ENCODE peak calls at places on chromosomes 2 and 18, in ten cellular contexts. One of them, this sample, is unnamed.

GRCh38 chr2:55048514-55048924 is 1.7 kb downstream of the RTN4 start:
- DNase-seq in fibroblast of the aortic adventitia: peak; percentile 66
- DNase-seq in SK-N-SH: peak; percentile 21
- DNase-seq in fibroblast of pulmonary artery: peak; percentile 53
- DNase-seq in Calu3: peak; percentile 16
- DNase-seq in fibroblast of mammary gland: peak; percentile 48
- DNase-seq in GM12865: peak; percentile 39
- DNase-seq in mesothelial cell of epicardium: no peak
- DNase-seq in CD4-positive, alpha-beta T cell: no peak
- DNase-seq in neural progenitor cell: no peak
- DNase-seq in this sample: no peak

GRCh38 chr2:30224147-30224546 is 7.2 kb upstream of the LBH start:
- DNase-seq in neural progenitor cell: no peak
- DNase-seq in mesothelial cell of epicardium: no peak
- DNase-seq in fibroblast of pulmonary artery: no peak
- DNase-seq in Calu3: no peak
- DNase-seq in CD4-positive, alpha-beta T cell: no peak
- DNase-seq in SK-N-SH: no peak
- DNase-seq in fibroblast of mammary gland: no peak
- DNase-seq in fibroblast of the aortic adventitia: no peak
- DNase-seq in GM12865: peak; percentile 34
- DNase-seq in this sample: no peak

GRCh38 chr2:203908344-203909185 is 28.0 kb upstream of the ICOS start:
- DNase-seq in SK-N-SH: no peak
- DNase-seq in fibroblast of mammary gland: no peak
- DNase-seq in fibroblast of pulmonary artery: no peak
- DNase-seq in CD4-positive, alpha-beta T cell: no peak
- DNase-seq in Calu3: no peak
- DNase-seq in mesothelial cell of epicardium: no peak
- DNase-seq in neural progenitor cell: no peak
- DNase-seq in fibroblast of the aortic adventitia: no peak
- DNase-seq in GM12865: no peak
- DNase-seq in this sample: no peak

GRCh38 chr2:143145056-143145455 is 15.8 kb downstream of the ARHGAP15 start:
- DNase-seq in fibroblast of mammary gland: no peak
- DNase-seq in CD4-positive, alpha-beta T cell: no peak
- DNase-seq in SK-N-SH: no peak
- DNase-seq in fibroblast of pulmonary artery: no peak
- DNase-seq in mesothelial cell of epicardium: no peak
- DNase-seq in Calu3: no peak
- DNase-seq in GM12865: no peak
- DNase-seq in neural progenitor cell: no peak
- DNase-seq in fibroblast of the aortic adventitia: no peak
- DNase-seq in this sample: no peak

GRCh38 chr18:52422985-52423601 is 83.1 kb downstream of the DCC start:
- DNase-seq in fibroblast of pulmonary artery: no peak
- DNase-seq in mesothelial cell of epicardium: no peak
- DNase-seq in fibroblast of the aortic adventitia: no peak
- DNase-seq in CD4-positive, alpha-beta T cell: no peak
- DNase-seq in SK-N-SH: no peak
- DNase-seq in fibroblast of mammary gland: no peak
- DNase-seq in GM12865: peak; percentile 13
- DNase-seq in Calu3: no peak
- DNase-seq in neural progenitor cell: peak; percentile 12
- DNase-seq in this sample: no peak

GRCh38 chr2:102806250-102806837 is 44.5 kb downstream of the TMEM182 start:
- DNase-seq in fibroblast of mammary gland: peak; percentile 75
- DNase-seq in CD4-positive, alpha-beta T cell: peak; percentile 2
- DNase-seq in mesothelial cell of epicardium: peak; percentile 77
- DNase-seq in SK-N-SH: peak; percentile 75
- DNase-seq in fibroblast of the aortic adventitia: peak; percentile 67
- DNase-seq in GM12865: peak; percentile 57
- DNase-seq in Calu3: peak; percentile 68
- DNase-seq in neural progenitor cell: peak; percentile 73
- DNase-seq in fibroblast of pulmonary artery: peak; percentile 79
- DNase-seq in this sample: peak; percentile 73

GRCh38 chr2:112690853-112691390 is 29.9 kb upstream of the NT5DC4 start:
- DNase-seq in mesothelial cell of epicardium: no peak
- DNase-seq in GM12865: peak; percentile 75
- DNase-seq in CD4-positive, alpha-beta T cell: peak; percentile 59
- DNase-seq in fibroblast of mammary gland: peak; percentile 85
- DNase-seq in SK-N-SH: peak; percentile 73
- DNase-seq in fibroblast of pulmonary artery: peak; percentile 67
- DNase-seq in Calu3: peak; percentile 63
- DNase-seq in neural progenitor cell: peak; percentile 46
- DNase-seq in fibroblast of the aortic adventitia: peak; percentile 38
- DNase-seq in this sample: peak; percentile 66

GRCh38 chr2:65292095-65292378 is 64.4 kb downstream of the ACTR2 start:
- DNase-seq in fibroblast of pulmonary artery: no peak
- DNase-seq in mesothelial cell of epicardium: no peak
- DNase-seq in GM12865: no peak
- DNase-seq in Calu3: no peak
- DNase-seq in neural progenitor cell: no peak
- DNase-seq in SK-N-SH: no peak
- DNase-seq in fibroblast of mammary gland: no peak
- DNase-seq in CD4-positive, alpha-beta T cell: no peak
- DNase-seq in fibroblast of the aortic adventitia: peak; percentile 32
- DNase-seq in this sample: no peak

GRCh38 chr2:102094917-102095316 is 47.6 kb upstream of the IL1R1 start:
- DNase-seq in fibroblast of pulmonary artery: peak; percentile 88
- DNase-seq in GM12865: no peak
- DNase-seq in mesothelial cell of epicardium: no peak
- DNase-seq in fibroblast of mammary gland: peak; percentile 98
- DNase-seq in SK-N-SH: no peak
- DNase-seq in fibroblast of the aortic adventitia: peak; percentile 86
- DNase-seq in CD4-positive, alpha-beta T cell: no peak
- DNase-seq in Calu3: peak; percentile 22
- DNase-seq in neural progenitor cell: no peak
- DNase-seq in this sample: no peak

GRCh38 chr2:186382932-186383331 is 103.1 kb upstream of the ZC3H15 start:
- DNase-seq in fibroblast of mammary gland: no peak
- DNase-seq in Calu3: no peak
- DNase-seq in neural progenitor cell: no peak
- DNase-seq in GM12865: no peak
- DNase-seq in fibroblast of the aortic adventitia: no peak
- DNase-seq in SK-N-SH: no peak
- DNase-seq in CD4-positive, alpha-beta T cell: no peak
- DNase-seq in fibroblast of pulmonary artery: no peak
- DNase-seq in mesothelial cell of epicardium: no peak
- DNase-seq in this sample: no peak

GRCh38 chr2:181104512-181105121 is 124.2 kb downstream of the UBE2E3 start:
- DNase-seq in fibroblast of mammary gland: peak; percentile 79
- DNase-seq in Calu3: peak; percentile 39
- DNase-seq in fibroblast of pulmonary artery: peak; percentile 87
- DNase-seq in CD4-positive, alpha-beta T cell: no peak
- DNase-seq in SK-N-SH: peak; percentile 20
- DNase-seq in fibroblast of the aortic adventitia: peak; percentile 82
- DNase-seq in GM12865: peak; percentile 62
- DNase-seq in mesothelial cell of epicardium: no peak
- DNase-seq in neural progenitor cell: peak; percentile 66
- DNase-seq in this sample: no peak

GRCh38 chr2:64860321-64860751 is 128.9 kb upstream of the SLC1A4 start:
- DNase-seq in GM12865: peak; percentile 65
- DNase-seq in CD4-positive, alpha-beta T cell: no peak
- DNase-seq in neural progenitor cell: no peak
- DNase-seq in fibroblast of the aortic adventitia: no peak
- DNase-seq in mesothelial cell of epicardium: no peak
- DNase-seq in SK-N-SH: no peak
- DNase-seq in Calu3: no peak
- DNase-seq in fibroblast of mammary gland: no peak
- DNase-seq in fibroblast of pulmonary artery: no peak
- DNase-seq in this sample: peak; percentile 61

DNA sequence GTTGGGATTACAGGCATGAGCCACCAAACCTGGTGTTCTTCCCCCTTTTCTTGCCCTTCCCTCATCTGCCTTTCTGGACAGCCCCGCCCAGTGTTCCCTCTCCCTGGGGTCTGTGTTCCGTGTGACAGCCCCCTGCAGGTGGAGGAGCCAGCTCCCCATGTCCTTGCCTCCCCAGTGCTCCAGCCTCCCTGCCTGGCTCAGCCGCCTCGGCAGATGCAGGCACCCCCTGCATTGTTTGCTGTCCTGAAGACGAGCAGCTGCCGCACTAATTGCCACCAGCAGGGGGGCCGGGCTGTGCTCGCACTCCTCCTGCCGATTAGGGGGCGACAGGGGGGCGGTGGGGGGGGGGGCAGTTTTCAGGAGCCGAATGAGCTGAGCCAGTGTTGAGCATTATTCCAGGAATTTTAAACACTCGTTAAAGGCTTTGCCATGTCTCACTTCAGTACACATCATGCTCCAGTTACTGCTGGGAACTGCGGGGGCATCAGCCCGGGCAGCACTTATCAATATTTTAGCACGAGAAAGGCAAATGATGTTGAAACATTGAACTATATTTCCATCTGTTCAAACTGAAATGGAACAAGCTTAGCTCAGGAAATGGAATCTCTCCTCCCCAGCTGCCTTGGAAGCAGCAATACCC is 23.3 kb downstream of the SIX3 start:
- DNase-seq in fibroblast of the aortic adventitia: no peak
- DNase-seq in neural progenitor cell: peak; percentile 90
- DNase-seq in fibroblast of pulmonary artery: no peak
- DNase-seq in fibroblast of mammary gland: peak; percentile 65
- DNase-seq in GM12865: no peak
- DNase-seq in mesothelial cell of epicardium: no peak
- DNase-seq in SK-N-SH: peak; percentile 76
- DNase-seq in CD4-positive, alpha-beta T cell: no peak
- DNase-seq in Calu3: peak; percentile 34
- DNase-seq in this sample: no peak
- TF ChIP-seq CTCF in fibroblast of the aortic adventitia: peak; percentile 12
- TF ChIP-seq CTCF in neural progenitor cell: peak; percentile 53
- TF ChIP-seq CTCF in fibroblast of pulmonary artery: no peak
- TF ChIP-seq CTCF in fibroblast of mammary gland: peak; percentile 14
- TF ChIP-seq CTCF in GM12865: peak; percentile 41
- TF ChIP-seq CTCF in mesothelial cell of epicardium: no peak
- TF ChIP-seq CTCF in SK-N-SH: no peak
- TF ChIP-seq CTCF in CD4-positive, alpha-beta T cell: no peak
- TF ChIP-seq CTCF in Calu3: peak; percentile 53
- TF ChIP-seq CTCF in this sample: peak; percentile 12

DNA sequence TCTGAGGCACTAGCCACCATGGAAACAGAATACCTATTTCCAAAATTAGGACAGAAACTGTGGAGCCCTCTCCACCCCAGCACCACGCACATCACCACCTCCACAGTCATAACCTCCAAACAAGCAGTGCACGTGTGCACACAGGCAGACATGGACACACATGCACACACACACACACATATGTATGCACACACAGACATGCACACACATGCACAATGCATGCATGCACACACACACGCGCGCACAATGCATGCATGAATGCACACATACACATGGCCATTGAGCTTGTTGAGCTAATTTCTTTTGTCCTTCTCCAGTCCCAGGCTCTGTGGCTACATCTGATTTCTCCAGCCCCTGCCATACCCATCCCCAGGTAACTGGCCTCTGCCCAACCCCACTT is 161.6 kb upstream of the EPB41L3 start:
- DNase-seq in CD4-positive, alpha-beta T cell: no peak
- DNase-seq in mesothelial cell of epicardium: no peak
- DNase-seq in fibroblast of the aortic adventitia: no peak
- DNase-seq in fibroblast of pulmonary artery: no peak
- DNase-seq in neural progenitor cell: no peak
- DNase-seq in Calu3: no peak
- DNase-seq in GM12865: no peak
- DNase-seq in fibroblast of mammary gland: no peak
- DNase-seq in SK-N-SH: no peak
- DNase-seq in this sample: no peak
- TF ChIP-seq CTCF in CD4-positive, alpha-beta T cell: no peak
- TF ChIP-seq CTCF in mesothelial cell of epicardium: no peak
- TF ChIP-seq CTCF in fibroblast of the aortic adventitia: no peak
- TF ChIP-seq CTCF in fibroblast of pulmonary artery: no peak
- TF ChIP-seq CTCF in neural progenitor cell: no peak
- TF ChIP-seq CTCF in Calu3: no peak
- TF ChIP-seq CTCF in GM12865: no peak
- TF ChIP-seq CTCF in fibroblast of mammary gland: no peak
- TF ChIP-seq CTCF in SK-N-SH: no peak
- TF ChIP-seq CTCF in this sample: no peak

DNA sequence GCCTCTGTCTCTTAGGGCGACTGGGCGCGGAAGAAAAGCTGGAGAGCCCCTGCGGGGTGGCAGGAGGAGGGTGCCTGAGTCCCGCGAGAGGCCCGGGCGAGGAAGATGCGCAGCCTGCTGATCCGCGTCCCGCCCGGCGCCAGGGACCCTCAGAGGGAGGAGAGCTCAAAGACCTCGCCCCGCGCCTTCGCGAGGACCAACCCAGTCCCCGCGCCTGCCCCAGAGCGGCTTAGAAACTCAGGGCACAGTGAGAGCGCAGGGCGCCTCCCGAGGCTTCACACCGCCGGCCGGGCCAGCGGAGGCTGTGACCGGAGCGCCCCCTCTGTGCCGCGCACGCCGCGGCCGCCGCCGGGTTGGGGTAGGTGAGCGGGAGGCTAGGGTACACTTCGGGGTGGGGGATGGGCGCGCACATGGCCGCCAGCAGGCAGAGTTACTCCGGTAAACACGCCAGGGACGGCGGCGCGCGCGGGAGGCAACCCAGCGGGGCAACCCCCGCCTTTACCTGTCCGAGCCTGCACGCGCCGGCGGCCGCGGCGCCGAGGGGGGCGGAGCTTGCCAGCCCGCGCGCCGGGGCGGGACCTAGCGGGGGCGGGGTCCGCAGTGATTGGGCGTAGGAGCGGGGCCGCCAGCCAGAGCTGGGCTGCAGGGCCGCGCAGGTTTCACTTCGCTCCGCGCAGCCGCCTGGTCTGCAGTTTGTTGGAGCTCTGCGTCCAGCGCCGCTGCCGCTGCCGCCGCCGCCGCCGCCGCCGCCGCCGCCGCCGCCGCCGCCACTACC is at the start of gene BCL2L11:
- DNase-seq in fibroblast of mammary gland: peak; percentile 80
- DNase-seq in CD4-positive, alpha-beta T cell: peak; percentile 85
- DNase-seq in neural progenitor cell: peak; percentile 97
- DNase-seq in fibroblast of pulmonary artery: peak; percentile 94
- DNase-seq in GM12865: peak; percentile 97
- DNase-seq in Calu3: peak; percentile 97
- DNase-seq in fibroblast of the aortic adventitia: peak; percentile 87
- DNase-seq in SK-N-SH: peak; percentile 97
- DNase-seq in mesothelial cell of epicardium: peak; percentile 97
- DNase-seq in this sample: peak; percentile 90
- TF ChIP-seq CTCF in fibroblast of mammary gland: no peak
- TF ChIP-seq CTCF in CD4-positive, alpha-beta T cell: no peak
- TF ChIP-seq CTCF in neural progenitor cell: peak; percentile 58
- TF ChIP-seq CTCF in fibroblast of pulmonary artery: no peak
- TF ChIP-seq CTCF in GM12865: peak; percentile 4
- TF ChIP-seq CTCF in Calu3: peak; percentile 35
- TF ChIP-seq CTCF in fibroblast of the aortic adventitia: no peak
- TF ChIP-seq CTCF in SK-N-SH: peak; percentile 52
- TF ChIP-seq CTCF in mesothelial cell of epicardium: no peak
- TF ChIP-seq CTCF in this sample: peak; percentile 37

DNA sequence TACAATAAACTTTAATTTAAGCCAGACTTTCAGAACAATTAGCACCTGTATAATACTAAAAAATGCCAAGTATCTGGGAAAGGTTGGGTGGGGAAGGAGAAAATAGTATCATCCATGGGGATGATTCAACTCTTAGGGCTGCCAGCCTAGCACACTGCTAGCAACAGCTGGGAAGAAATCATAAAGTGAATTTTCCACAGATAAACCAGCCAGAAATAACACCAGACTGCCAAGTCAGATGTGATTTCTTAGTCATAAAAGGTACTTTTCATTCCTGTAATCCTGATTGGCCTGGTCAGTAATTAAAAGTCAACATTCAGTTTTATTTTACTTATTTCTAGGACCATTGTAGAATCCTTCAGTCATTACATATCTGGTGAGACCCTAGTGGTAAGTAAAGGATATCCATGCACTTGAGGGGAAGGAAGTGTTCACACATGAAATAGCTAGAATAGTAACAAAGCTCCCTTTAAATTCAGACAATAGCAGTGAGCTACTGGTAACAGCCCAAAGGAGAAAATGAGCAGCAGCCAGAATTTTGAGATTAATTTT is 59.4 kb downstream of the LIMS1 start:
- DNase-seq in SK-N-SH: no peak
- DNase-seq in fibroblast of pulmonary artery: peak; percentile 83
- DNase-seq in Calu3: no peak
- DNase-seq in GM12865: no peak
- DNase-seq in fibroblast of mammary gland: peak; percentile 94
- DNase-seq in fibroblast of the aortic adventitia: peak; percentile 94
- DNase-seq in CD4-positive, alpha-beta T cell: no peak
- DNase-seq in neural progenitor cell: no peak
- DNase-seq in mesothelial cell of epicardium: no peak
- DNase-seq in this sample: no peak
- TF ChIP-seq CTCF in SK-N-SH: peak; percentile 42
- TF ChIP-seq CTCF in fibroblast of pulmonary artery: peak; percentile 17
- TF ChIP-seq CTCF in Calu3: no peak
- TF ChIP-seq CTCF in GM12865: no peak
- TF ChIP-seq CTCF in fibroblast of mammary gland: no peak
- TF ChIP-seq CTCF in fibroblast of the aortic adventitia: peak; percentile 14
- TF ChIP-seq CTCF in CD4-positive, alpha-beta T cell: no peak
- TF ChIP-seq CTCF in neural progenitor cell: no peak
- TF ChIP-seq CTCF in mesothelial cell of epicardium: no peak
- TF ChIP-seq CTCF in this sample: no peak

This sample was measured in GM10248.